ENCODE peak calls at places on chromosomes 5 and 9, in ten cellular contexts. R is stimulated activated CD4-positive, alpha-beta T cell treated with anti-CD3 and anti-CD28 coated beads, TNF-alpha, amount 100 ng/mL, for 24 hours; T is NCI-H1105; N is CD8-positive, alpha-beta memory T cell; D is fibroblast of the conjunctiva; K is left ventricle myocardium inferior; Q is NCI-H2171 treated with DMSO at 0.1 percent for 48 hours; V is SW 1271; B is ACHN; G is glutamatergic neuron. P is an unnamed sample.
A peak's percentile ranks its signal among the peaks of the same experiment; 100 is the strongest.

GRCh38 chr5:74502479-74502950 is 138.0 kb downstream of the ENC1 start:
- DNase-seq in R (no peak), T (no peak), N (no peak), D (no peak), K (no peak), Q (no peak), V (no peak), B (no peak), G (no peak), P (no peak)

GRCh38 chr9:100739666-100740065 is 161.8 kb downstream of the CAVIN4 start:
- DNase-seq in R (no peak), T (no peak), N (no peak), D (no peak), K (no peak), Q (no peak), V (no peak), B (no peak), G (no peak), P (no peak)

GRCh38 chr5:131810510-131811249 is 13.9 kb upstream of the FNIP1 start:
- DNase-seq in R (no peak), T (no peak), N (no peak), D (no peak), K (no peak), Q (peak; percentile 6), V (peak; percentile 34), B (peak; percentile 40), G (no peak), P (no peak)

GRCh38 chr9:88745281-88746001 is 210.5 kb downstream of the NXNL2 start:
- DNase-seq in R (no peak), T (no peak), N (no peak), D (peak; percentile 85), K (no peak), Q (no peak), V (no peak), B (no peak), G (no peak), P (no peak)

GRCh38 chr9:95373069-95373681 is 55.7 kb upstream of the FANCC start:
- DNase-seq in R (no peak), T (peak; percentile 67), N (no peak), D (no peak), K (no peak), Q (peak; percentile 33), V (peak; percentile 29), B (no peak), G (no peak), P (no peak)

GRCh38 chr5:1329111-1329579 is 15.8 kb downstream of the CLPTM1L start:
- DNase-seq in R (no peak), T (no peak), N (no peak), D (no peak), K (no peak), Q (no peak), V (no peak), B (no peak), G (no peak), P (no peak)

GRCh38 chr5:172640822-172641358 is at the start of gene NEURL1B:
- DNase-seq in R (peak; percentile 60), T (peak; percentile 64), N (no peak), D (peak; percentile 12), K (peak; percentile 84), Q (peak; percentile 72), V (peak; percentile 70), B (peak; percentile 72), G (peak; percentile 86), P (peak; percentile 61)

GRCh38 chr5:74517700-74518099 is 122.8 kb downstream of the ENC1 start:
- DNase-seq in R (no peak), T (no peak), N (no peak), D (peak; percentile 75), K (no peak), Q (no peak), V (no peak), B (no peak), G (no peak), P (no peak)

GRCh38 chr9:92176800-92177185 is 61.6 kb upstream of the SPTLC1 start:
- DNase-seq in R (no peak), T (no peak), N (no peak), D (no peak), K (no peak), Q (no peak), V (no peak), B (no peak), G (no peak), P (no peak)

GRCh38 chr5:5665225-5666075 is 243.0 kb downstream of the ICE1 start:
- DNase-seq in R (no peak), T (no peak), N (no peak), D (no peak), K (no peak), Q (no peak), V (peak; percentile 11), B (peak; percentile 80), G (no peak), P (no peak)

GRCh38 chr5:149072376-149072775 is 9.5 kb upstream of the SH3TC2 start:
- DNase-seq in R (no peak), T (no peak), N (no peak), D (no peak), K (no peak), Q (no peak), V (no peak), B (no peak), G (no peak), P (no peak)

GRCh38 chr5:124628721-124629596 is 117.5 kb downstream of the ZNF608 start:
- DNase-seq in R (no peak), T (no peak), N (no peak), D (peak; percentile 77), K (no peak), Q (no peak), V (peak; percentile 11), B (peak; percentile 94), G (peak; percentile 31), P (no peak)